ENCODE peak calls at places on chromosomes 7 and 10, in five cellular contexts. One of them, this sample, is unnamed.

GRCh38 chr7:22278660-22279059 is 78.3 kb downstream of the RAPGEF5 start:
- DNase-seq in GM12878: no peak
- DNase-seq in K562: no peak
- DNase-seq in GM12891: no peak
- DNase-seq in H1: no peak
- DNase-seq in this sample: no peak

GRCh38 chr10:97179731-97180366 is 5.9 kb downstream of the SLIT1 start:
- DNase-seq in GM12878: no peak
- DNase-seq in K562: peak; percentile 21
- DNase-seq in GM12891: no peak
- DNase-seq in H1: peak; percentile 31
- DNase-seq in this sample: no peak

GRCh38 chr10:77377034-77377433 is 260.6 kb downstream of the KCNMA1 start:
- DNase-seq in GM12878: no peak
- DNase-seq in K562: no peak
- DNase-seq in GM12891: no peak
- DNase-seq in H1: no peak
- DNase-seq in this sample: no peak

GRCh38 chr10:35377050-35377723 is 40.9 kb downstream of the CCNY start:
- DNase-seq in GM12878: no peak
- DNase-seq in K562: no peak
- DNase-seq in GM12891: no peak
- DNase-seq in H1: no peak
- DNase-seq in this sample: no peak

GRCh38 chr7:91852263-91852741 is 28.2 kb downstream of the MTERF1 start:
- DNase-seq in GM12878: no peak
- DNase-seq in K562: no peak
- DNase-seq in GM12891: no peak
- DNase-seq in H1: no peak
- DNase-seq in this sample: no peak

GRCh38 chr10:45152726-45153125 is 152.0 kb downstream of the ZNF22 start:
- DNase-seq in GM12878: no peak
- DNase-seq in K562: no peak
- DNase-seq in GM12891: no peak
- DNase-seq in H1: no peak
- DNase-seq in this sample: no peak

GRCh38 chr10:43292745-43293676 is 26.1 kb upstream of the RASGEF1A start:
- DNase-seq in GM12878: no peak
- DNase-seq in K562: peak; percentile 53
- DNase-seq in GM12891: no peak
- DNase-seq in H1: no peak
- DNase-seq in this sample: no peak

GRCh38 chr7:14639329-14639728 is 263.2 kb downstream of the DGKB start:
- DNase-seq in GM12878: no peak
- DNase-seq in K562: no peak
- DNase-seq in GM12891: no peak
- DNase-seq in H1: no peak
- DNase-seq in this sample: no peak

GRCh38 chr7:66748791-66749190 is 8.3 kb downstream of the RABGEF1 start:
- DNase-seq in GM12878: no peak
- DNase-seq in K562: no peak
- DNase-seq in GM12891: no peak
- DNase-seq in H1: no peak
- DNase-seq in this sample: no peak

GRCh38 chr10:73859441-73860049 is 14.8 kb downstream of the CAMK2G start:
- DNase-seq in GM12878: peak; percentile 45
- DNase-seq in K562: no peak
- DNase-seq in GM12891: peak; percentile 46
- DNase-seq in H1: no peak
- DNase-seq in this sample: no peak

GRCh38 chr10:130864951-130865350 is 446.6 kb downstream of the TCERG1L start:
- DNase-seq in GM12878: no peak
- DNase-seq in K562: no peak
- DNase-seq in GM12891: no peak
- DNase-seq in H1: no peak
- DNase-seq in this sample: no peak

GRCh38 chr7:48052748-48053147 is 17.4 kb downstream of the C7orf57 start:
- DNase-seq in GM12878: no peak
- DNase-seq in K562: no peak
- DNase-seq in GM12891: no peak
- DNase-seq in H1: no peak
- DNase-seq in this sample: no peak

GRCh38 chr10:112356686-112357085 is 17.2 kb upstream of the ACSL5 start:
- DNase-seq in GM12878: no peak
- DNase-seq in K562: no peak
- DNase-seq in GM12891: no peak
- DNase-seq in H1: no peak
- DNase-seq in this sample: no peak

GRCh38 chr10:10564081-10564480 is 453.6 kb upstream of the CELF2 start:
- DNase-seq in GM12878: no peak
- DNase-seq in K562: no peak
- DNase-seq in GM12891: no peak
- DNase-seq in H1: no peak
- DNase-seq in this sample: no peak

GRCh38 chr10:78044699-78045098 is 11.0 kb downstream of the RPS24 start:
- DNase-seq in GM12878: no peak
- DNase-seq in K562: no peak
- DNase-seq in GM12891: no peak
- DNase-seq in H1: no peak
- DNase-seq in this sample: no peak

GRCh38 chr10:91549296-91549695 is 83.6 kb downstream of the PPP1R3C start:
- DNase-seq in GM12878: no peak
- DNase-seq in K562: no peak
- DNase-seq in GM12891: no peak
- DNase-seq in H1: no peak
- DNase-seq in this sample: no peak

GRCh38 chr7:37007731-37008130 is 283.4 kb upstream of the AOAH start:
- DNase-seq in GM12878: no peak
- DNase-seq in K562: no peak
- DNase-seq in GM12891: no peak
- DNase-seq in H1: no peak
- DNase-seq in this sample: no peak

GRCh38 chr7:537911-538634 is 18.4 kb upstream of the PDGFA start:
- DNase-seq in GM12878: no peak
- DNase-seq in K562: peak; percentile 54
- DNase-seq in GM12891: no peak
- DNase-seq in H1: peak; percentile 61
- DNase-seq in this sample: no peak

GRCh38 chr7:148773344-148773743 is 74.6 kb downstream of the CUL1 start:
- DNase-seq in GM12878: peak; percentile 11
- DNase-seq in K562: no peak
- DNase-seq in GM12891: no peak
- DNase-seq in H1: no peak
- DNase-seq in this sample: no peak

GRCh38 chr10:24894728-24895127 is 57.7 kb downstream of the PRTFDC1 start:
- DNase-seq in GM12878: no peak
- DNase-seq in K562: no peak
- DNase-seq in GM12891: no peak
- DNase-seq in H1: no peak
- DNase-seq in this sample: no peak

GRCh38 chr7:1963575-1963974 is 269.2 kb downstream of the MAD1L1 start:
- DNase-seq in GM12878: no peak
- DNase-seq in K562: no peak
- DNase-seq in GM12891: no peak
- DNase-seq in H1: no peak
- DNase-seq in this sample: no peak

GRCh38 chr7:106249488-106249887 is 35.3 kb downstream of the NAMPT start:
- DNase-seq in GM12878: no peak
- DNase-seq in K562: no peak
- DNase-seq in GM12891: no peak
- DNase-seq in H1: no peak
- DNase-seq in this sample: no peak

GRCh38 chr10:85492684-85493083 is 873.9 kb downstream of the GRID1 start:
- DNase-seq in GM12878: no peak
- DNase-seq in K562: no peak
- DNase-seq in GM12891: no peak
- DNase-seq in H1: peak; percentile 59
- DNase-seq in this sample: no peak

DNA sequence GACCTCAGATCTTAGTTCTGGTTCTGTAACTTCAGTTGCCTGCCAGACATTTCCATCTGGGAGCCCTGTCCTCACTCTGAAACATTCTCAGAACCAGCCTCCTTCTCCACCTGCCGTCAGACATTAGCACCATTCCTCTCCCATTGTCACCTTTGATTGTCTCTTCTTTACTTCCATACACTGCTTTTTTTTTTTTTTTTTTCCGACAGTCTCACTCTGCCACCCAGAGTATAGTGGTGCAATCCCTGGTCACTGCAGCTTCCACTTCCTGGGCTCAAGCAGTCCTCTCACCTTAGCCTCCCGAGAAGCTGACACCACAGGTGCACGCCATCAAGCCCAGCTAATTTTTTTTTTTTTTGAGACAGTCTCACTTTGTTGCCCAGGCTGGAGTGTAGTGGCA is 21.1 kb upstream of the HIPK2 start:
- DNase-seq in GM12878: no peak
- DNase-seq in K562: no peak
- DNase-seq in GM12891: no peak
- DNase-seq in H1: no peak
- DNase-seq in this sample: no peak
- TF ChIP-seq POLR2A in GM12878: no peak
- TF ChIP-seq POLR2A in K562: no peak
- TF ChIP-seq POLR2A in GM12891: no peak
- TF ChIP-seq POLR2A in H1: no peak
- TF ChIP-seq POLR2A in this sample: no peak

DNA sequence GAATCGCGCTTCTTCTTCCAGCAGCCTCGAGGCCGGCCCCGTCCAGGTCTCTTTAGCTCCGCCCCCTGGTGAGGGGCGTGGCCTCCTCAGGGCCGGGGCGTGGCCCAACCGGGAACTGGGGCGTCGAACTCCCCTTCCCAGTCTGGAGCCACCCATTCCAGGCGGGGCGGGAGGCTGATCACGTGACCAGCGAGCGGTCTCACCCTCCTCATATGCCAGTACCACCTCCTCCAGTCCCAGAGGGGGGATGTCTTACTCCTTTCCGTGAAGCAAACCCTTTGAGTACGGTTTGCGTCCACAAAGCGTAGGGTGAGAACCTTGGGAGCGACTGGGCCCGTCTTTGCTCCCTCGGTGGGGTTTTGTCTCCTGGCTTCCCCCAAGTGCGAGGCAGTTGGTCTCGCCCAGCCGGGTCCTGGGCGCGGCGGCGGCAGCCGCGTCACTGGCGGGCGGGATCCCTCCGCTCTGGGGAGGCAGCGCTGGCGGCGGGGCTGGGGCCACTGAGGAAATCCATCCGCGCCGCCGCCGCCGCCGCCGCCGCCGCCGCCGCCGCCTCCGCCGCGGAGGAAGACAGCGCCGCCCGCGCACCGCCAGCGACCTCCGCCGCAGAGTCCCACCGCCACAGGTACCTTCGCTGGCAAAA is at the start of gene GNB2:
- DNase-seq in GM12878: peak; percentile 95
- DNase-seq in K562: peak; percentile 99
- DNase-seq in GM12891: peak; percentile 91
- DNase-seq in H1: peak; percentile 95
- DNase-seq in this sample: peak; percentile 90
- TF ChIP-seq POLR2AphosphoS5 in GM12878: peak; percentile 70
- TF ChIP-seq POLR2AphosphoS5 in K562: peak; percentile 48
- TF ChIP-seq POLR2AphosphoS5 in GM12891: peak; percentile 52
- TF ChIP-seq POLR2AphosphoS5 in H1: no peak
- TF ChIP-seq POLR2AphosphoS5 in this sample: peak; percentile 54

GRCh38 chr7:46192191-46192590 is 271.1 kb upstream of the IGFBP3 start:
- DNase-seq in GM12878: no peak
- DNase-seq in K562: no peak
- DNase-seq in GM12891: no peak
- DNase-seq in H1: no peak
- DNase-seq in this sample: no peak
- TF ChIP-seq TAF1 in GM12878: no peak
- TF ChIP-seq TAF1 in K562: no peak
- TF ChIP-seq TAF1 in GM12891: no peak
- TF ChIP-seq TAF1 in H1: no peak
- TF ChIP-seq TAF1 in this sample: no peak

DNA sequence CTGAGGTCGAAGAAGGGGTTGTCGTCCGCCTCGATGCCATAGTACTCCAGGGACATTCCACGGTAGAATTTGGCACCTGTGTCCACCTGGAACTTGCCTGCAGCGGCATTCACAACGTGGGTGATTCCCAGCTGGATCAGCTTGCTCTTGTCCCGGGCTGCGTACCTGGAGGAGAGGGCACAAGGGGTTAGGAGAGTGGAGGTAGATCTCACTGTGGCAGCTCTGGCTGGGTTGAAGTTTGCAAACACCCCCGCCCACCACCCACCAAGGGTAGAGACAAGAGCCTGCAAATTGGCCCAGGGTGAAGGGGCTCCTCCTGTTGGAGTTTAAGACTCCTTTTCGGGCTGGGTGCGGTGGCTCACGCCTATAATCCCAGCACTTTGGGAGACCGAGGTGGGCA is 15.8 kb upstream of the SAMD8 start:
- DNase-seq in GM12878: no peak
- DNase-seq in K562: no peak
- DNase-seq in GM12891: no peak
- DNase-seq in H1: no peak
- DNase-seq in this sample: no peak
- TF ChIP-seq POLR2A in GM12878: no peak
- TF ChIP-seq POLR2A in K562: no peak
- TF ChIP-seq POLR2A in GM12891: no peak
- TF ChIP-seq POLR2A in H1: no peak
- TF ChIP-seq POLR2A in this sample: no peak

DNA sequence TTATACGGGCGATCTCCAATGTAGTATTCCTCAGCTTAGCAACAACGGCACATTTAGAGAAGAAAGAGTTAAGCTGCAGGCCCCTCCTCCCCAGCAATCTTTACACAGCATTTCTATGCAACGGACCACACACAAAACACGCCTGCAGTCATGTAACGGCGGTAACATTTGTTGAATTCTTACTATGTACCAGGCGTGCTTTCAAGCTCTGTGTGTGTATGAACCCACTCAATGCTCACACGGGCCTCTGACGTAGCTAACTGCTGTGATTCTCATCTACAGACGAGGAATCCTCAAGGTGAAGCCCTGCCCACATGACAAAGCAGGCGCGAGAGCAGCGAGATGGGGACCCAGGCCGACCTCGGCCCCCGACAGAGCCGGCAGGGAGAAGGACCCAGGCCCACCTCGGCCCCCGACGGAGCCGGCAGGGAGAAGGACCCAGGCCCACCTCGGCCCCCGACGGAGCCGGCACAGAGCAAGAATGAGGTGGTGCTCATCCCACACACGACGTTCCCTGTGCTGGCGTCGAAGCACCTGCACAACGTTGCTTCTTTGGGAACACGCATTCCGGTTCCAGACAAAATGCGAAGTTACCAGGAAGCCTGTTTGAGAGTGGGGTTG is 240.7 kb downstream of the ZMYND11 start:
- DNase-seq in GM12878: no peak
- DNase-seq in K562: no peak
- DNase-seq in GM12891: no peak
- DNase-seq in H1: no peak
- DNase-seq in this sample: no peak
- TF ChIP-seq POLR2AphosphoS5 in GM12878: no peak
- TF ChIP-seq POLR2AphosphoS5 in K562: no peak
- TF ChIP-seq POLR2AphosphoS5 in GM12891: no peak
- TF ChIP-seq POLR2AphosphoS5 in H1: no peak
- TF ChIP-seq POLR2AphosphoS5 in this sample: no peak

DNA sequence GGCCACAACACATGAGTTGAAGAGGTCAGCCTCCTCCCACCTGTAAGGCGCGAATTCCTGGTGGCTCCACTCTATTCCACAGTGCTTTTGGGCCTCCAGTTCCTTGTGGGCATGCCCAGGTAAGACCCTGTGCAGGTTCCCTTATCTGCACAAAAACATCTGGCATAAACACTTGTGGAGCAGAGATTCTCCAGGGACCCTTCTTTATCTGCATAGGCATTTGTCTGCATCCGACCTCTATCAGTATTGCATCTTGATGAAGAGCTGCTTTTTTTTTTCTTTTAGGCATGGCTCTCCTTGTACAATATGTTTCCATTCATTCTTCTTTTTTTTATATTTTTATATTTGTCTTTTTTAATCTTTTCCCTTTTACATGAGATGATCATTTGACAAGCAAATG is 58.4 kb downstream of the ANKMY2 start:
- DNase-seq in GM12878: no peak
- DNase-seq in K562: no peak
- DNase-seq in GM12891: no peak
- DNase-seq in H1: no peak
- DNase-seq in this sample: no peak
- TF ChIP-seq TAF1 in GM12878: no peak
- TF ChIP-seq TAF1 in K562: no peak
- TF ChIP-seq TAF1 in GM12891: no peak
- TF ChIP-seq TAF1 in H1: no peak
- TF ChIP-seq TAF1 in this sample: no peak

This sample was measured in GM12892.